ENCODE peak calls at places on chromosomes 11 and 22, in seven cellular contexts. One of them, this sample, is unnamed.

GRCh38 chr22:42752230-42752746 is 31.6 kb upstream of the A4GALT start:
- DNase-seq in HCT116: no peak
- DNase-seq in PC-3: no peak
- DNase-seq in hepatocyte: no peak
- DNase-seq in PC-9: no peak
- DNase-seq in GM23248: no peak
- DNase-seq in GM23338: no peak
- DNase-seq in this sample: no peak

GRCh38 chr11:116605543-116605942 is 167.2 kb downstream of the BUD13 start:
- DNase-seq in PC-9: peak; percentile 49
- DNase-seq in PC-3: peak; percentile 72
- DNase-seq in HCT116: peak; percentile 32
- DNase-seq in hepatocyte: peak; percentile 81
- DNase-seq in GM23248: peak; percentile 33
- DNase-seq in GM23338: peak; percentile 95
- DNase-seq in this sample: peak; percentile 77

GRCh38 chr11:65859812-65860277 is 388 bp upstream of the MUS81 start:
- DNase-seq in PC-9: no peak
- DNase-seq in PC-3: no peak
- DNase-seq in GM23338: no peak
- DNase-seq in GM23248: peak; percentile 57
- DNase-seq in HCT116: no peak
- DNase-seq in hepatocyte: no peak
- DNase-seq in this sample: no peak

GRCh38 chr11:72676874-72677341 is 2.7 kb upstream of the PDE2A start:
- DNase-seq in PC-3: peak; percentile 46
- DNase-seq in GM23248: peak; percentile 73
- DNase-seq in HCT116: no peak
- DNase-seq in hepatocyte: peak; percentile 86
- DNase-seq in GM23338: peak; percentile 94
- DNase-seq in PC-9: no peak
- DNase-seq in this sample: peak; percentile 76

GRCh38 chr22:46749682-46750529 is 11.9 kb upstream of the CERK start:
- DNase-seq in GM23248: peak; percentile 58
- DNase-seq in hepatocyte: no peak
- DNase-seq in HCT116: no peak
- DNase-seq in PC-9: no peak
- DNase-seq in PC-3: no peak
- DNase-seq in GM23338: no peak
- DNase-seq in this sample: no peak

GRCh38 chr11:120031156-120031555 is 106.8 kb downstream of the TRIM29 start:
- DNase-seq in GM23248: no peak
- DNase-seq in hepatocyte: no peak
- DNase-seq in PC-9: no peak
- DNase-seq in PC-3: no peak
- DNase-seq in GM23338: no peak
- DNase-seq in HCT116: no peak
- DNase-seq in this sample: no peak

GRCh38 chr22:37077802-37078448 is 26.4 kb downstream of the KCTD17 start:
- DNase-seq in PC-9: no peak
- DNase-seq in GM23248: peak; percentile 54
- DNase-seq in HCT116: peak; percentile 26
- DNase-seq in PC-3: peak; percentile 58
- DNase-seq in GM23338: peak; percentile 79
- DNase-seq in hepatocyte: peak; percentile 78
- DNase-seq in this sample: peak; percentile 82

GRCh38 chr11:122598971-122599370 is 56.6 kb upstream of the UBASH3B start:
- DNase-seq in PC-3: no peak
- DNase-seq in PC-9: no peak
- DNase-seq in hepatocyte: no peak
- DNase-seq in GM23248: peak; percentile 56
- DNase-seq in GM23338: no peak
- DNase-seq in HCT116: no peak
- DNase-seq in this sample: no peak

GRCh38 chr11:84316866-84317560 is 1030.8 kb upstream of the CCDC90B start:
- DNase-seq in HCT116: no peak
- DNase-seq in GM23338: peak; percentile 15
- DNase-seq in PC-9: no peak
- DNase-seq in GM23248: peak; percentile 60
- DNase-seq in PC-3: peak; percentile 15
- DNase-seq in hepatocyte: peak; percentile 44
- DNase-seq in this sample: no peak

GRCh38 chr11:93929407-93929806 is 79.0 kb upstream of the VSTM5 start:
- DNase-seq in HCT116: no peak
- DNase-seq in GM23338: no peak
- DNase-seq in GM23248: no peak
- DNase-seq in PC-3: peak; percentile 90
- DNase-seq in hepatocyte: no peak
- DNase-seq in PC-9: no peak
- DNase-seq in this sample: no peak

GRCh38 chr22:29790061-29790460 is 22.9 kb downstream of the UQCR10 start:
- DNase-seq in GM23338: no peak
- DNase-seq in HCT116: no peak
- DNase-seq in PC-9: no peak
- DNase-seq in hepatocyte: no peak
- DNase-seq in PC-3: no peak
- DNase-seq in GM23248: no peak
- DNase-seq in this sample: no peak

GRCh38 chr11:62612366-62613274 is at the start of the genes EML3 and ROM1:
- DNase-seq in GM23248: peak; percentile 87
- DNase-seq in PC-3: peak; percentile 79
- DNase-seq in HCT116: no peak
- DNase-seq in GM23338: peak; percentile 97
- DNase-seq in PC-9: peak; percentile 79
- DNase-seq in hepatocyte: peak; percentile 88
- DNase-seq in this sample: peak; percentile 97

GRCh38 chr11:15412054-15412453 is 297.3 kb downstream of the INSC start:
- DNase-seq in PC-9: no peak
- DNase-seq in GM23338: no peak
- DNase-seq in PC-3: no peak
- DNase-seq in GM23248: no peak
- DNase-seq in HCT116: no peak
- DNase-seq in hepatocyte: no peak
- DNase-seq in this sample: no peak

GRCh38 chr11:128552783-128553661 is 34.3 kb downstream of the ETS1 start:
- DNase-seq in GM23248: peak; percentile 85
- DNase-seq in PC-3: no peak
- DNase-seq in hepatocyte: peak; percentile 35
- DNase-seq in GM23338: no peak
- DNase-seq in PC-9: no peak
- DNase-seq in HCT116: no peak
- DNase-seq in this sample: peak; percentile 93

GRCh38 chr11:72001834-72002591 is 3.3 kb downstream of the IL18BP start:
- DNase-seq in HCT116: no peak
- DNase-seq in PC-3: no peak
- DNase-seq in hepatocyte: no peak
- DNase-seq in PC-9: no peak
- DNase-seq in GM23338: no peak
- DNase-seq in GM23248: no peak
- DNase-seq in this sample: no peak

GRCh38 chr11:124582565-124582964 is 12.8 kb downstream of the OR8A1 start:
- DNase-seq in hepatocyte: no peak
- DNase-seq in PC-9: no peak
- DNase-seq in GM23338: no peak
- DNase-seq in HCT116: no peak
- DNase-seq in PC-3: no peak
- DNase-seq in GM23248: no peak
- DNase-seq in this sample: no peak

GRCh38 chr11:120562806-120563425 is 51.4 kb downstream of the GRIK4 start:
- DNase-seq in hepatocyte: no peak
- DNase-seq in PC-3: no peak
- DNase-seq in HCT116: no peak
- DNase-seq in GM23338: no peak
- DNase-seq in PC-9: no peak
- DNase-seq in GM23248: peak; percentile 42
- DNase-seq in this sample: no peak

GRCh38 chr11:44940424-44940823 is 10.3 kb downstream of the TP53I11 start:
- DNase-seq in hepatocyte: no peak
- DNase-seq in GM23338: no peak
- DNase-seq in GM23248: no peak
- DNase-seq in HCT116: no peak
- DNase-seq in PC-9: no peak
- DNase-seq in PC-3: no peak
- DNase-seq in this sample: no peak

GRCh38 chr11:69439127-69439526 is 42.3 kb upstream of the LINC01488 start:
- DNase-seq in HCT116: no peak
- DNase-seq in GM23248: no peak
- DNase-seq in hepatocyte: no peak
- DNase-seq in PC-9: no peak
- DNase-seq in GM23338: peak; percentile 66
- DNase-seq in PC-3: no peak
- DNase-seq in this sample: no peak

GRCh38 chr11:125777309-125777708 is 1.3 kb downstream of the PATE2 start:
- DNase-seq in GM23248: peak; percentile 68
- DNase-seq in GM23338: no peak
- DNase-seq in PC-9: no peak
- DNase-seq in hepatocyte: no peak
- DNase-seq in PC-3: peak; percentile 11
- DNase-seq in HCT116: no peak
- DNase-seq in this sample: no peak

GRCh38 chr22:23313791-23314567 is 133.7 kb downstream of the BCR start:
- DNase-seq in GM23248: no peak
- DNase-seq in hepatocyte: no peak
- DNase-seq in HCT116: no peak
- DNase-seq in PC-9: no peak
- DNase-seq in GM23338: no peak
- DNase-seq in PC-3: no peak
- DNase-seq in this sample: no peak

GRCh38 chr11:105466582-105467228 is 143.2 kb upstream of the GRIA4 start:
- DNase-seq in HCT116: peak; percentile 16
- DNase-seq in PC-9: peak; percentile 44
- DNase-seq in GM23248: peak; percentile 3
- DNase-seq in PC-3: peak; percentile 84
- DNase-seq in hepatocyte: peak; percentile 9
- DNase-seq in GM23338: no peak
- DNase-seq in this sample: no peak

DNA sequence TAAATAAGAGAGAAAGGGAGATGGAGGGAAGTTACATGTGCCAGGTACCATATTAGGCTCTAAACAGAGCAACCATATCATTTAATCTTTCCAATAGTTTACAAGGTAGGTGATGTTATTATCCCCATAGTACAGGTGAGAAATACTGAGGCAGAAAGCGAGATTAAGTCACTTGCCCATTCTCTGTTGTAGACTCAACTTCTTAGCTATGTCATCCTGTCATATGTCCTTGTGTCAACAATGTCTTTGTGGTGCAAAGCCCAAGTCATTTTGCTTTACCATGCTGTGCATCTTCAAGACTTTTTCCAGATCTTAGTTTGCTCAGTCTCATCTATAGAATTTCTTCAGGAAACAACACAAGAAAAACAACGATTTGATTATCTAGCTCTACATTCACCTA is 205.0 kb upstream of the E2F8 start:
- DNase-seq in hepatocyte: no peak
- DNase-seq in PC-3: no peak
- DNase-seq in GM23338: no peak
- DNase-seq in PC-9: no peak
- DNase-seq in HCT116: no peak
- DNase-seq in GM23248: no peak
- DNase-seq in this sample: no peak
- H3K9me2 ChIP-seq in hepatocyte: no peaks in the 10 kb centered on the region
- H3K9me2 ChIP-seq in PC-3: no peaks in the 10 kb centered on the region
- H3K9me2 ChIP-seq in GM23338: no peaks in the 10 kb centered on the region
- H3K9me2 ChIP-seq in PC-9: no peaks in the 10 kb centered on the region
- H3K9me2 ChIP-seq in HCT116: no peaks in the 10 kb centered on the region
- H3K9me2 ChIP-seq in GM23248: no peaks in the 10 kb centered on the region
- H3K9me2 ChIP-seq in this sample: no peaks in the 10 kb centered on the region

GRCh38 chr11:103904324-103904667 is 132.1 kb upstream of the DDI1 start:
- DNase-seq in hepatocyte: no peak
- DNase-seq in GM23248: no peak
- DNase-seq in PC-3: no peak
- DNase-seq in PC-9: no peak
- DNase-seq in HCT116: no peak
- DNase-seq in GM23338: no peak
- DNase-seq in this sample: peak; percentile 95
- H3K9me2 ChIP-seq in hepatocyte: no peaks in the 10 kb centered on the region
- H3K9me2 ChIP-seq in GM23248: no peaks in the 10 kb centered on the region
- H3K9me2 ChIP-seq in PC-3: no peaks in the 10 kb centered on the region
- H3K9me2 ChIP-seq in PC-9: no peaks in the 10 kb centered on the region
- H3K9me2 ChIP-seq in HCT116: no peaks in the 10 kb centered on the region
- H3K9me2 ChIP-seq in GM23338: peaks cover 9% of the 10 kb centered on the region
- H3K9me2 ChIP-seq in this sample: no peaks in the 10 kb centered on the region

DNA sequence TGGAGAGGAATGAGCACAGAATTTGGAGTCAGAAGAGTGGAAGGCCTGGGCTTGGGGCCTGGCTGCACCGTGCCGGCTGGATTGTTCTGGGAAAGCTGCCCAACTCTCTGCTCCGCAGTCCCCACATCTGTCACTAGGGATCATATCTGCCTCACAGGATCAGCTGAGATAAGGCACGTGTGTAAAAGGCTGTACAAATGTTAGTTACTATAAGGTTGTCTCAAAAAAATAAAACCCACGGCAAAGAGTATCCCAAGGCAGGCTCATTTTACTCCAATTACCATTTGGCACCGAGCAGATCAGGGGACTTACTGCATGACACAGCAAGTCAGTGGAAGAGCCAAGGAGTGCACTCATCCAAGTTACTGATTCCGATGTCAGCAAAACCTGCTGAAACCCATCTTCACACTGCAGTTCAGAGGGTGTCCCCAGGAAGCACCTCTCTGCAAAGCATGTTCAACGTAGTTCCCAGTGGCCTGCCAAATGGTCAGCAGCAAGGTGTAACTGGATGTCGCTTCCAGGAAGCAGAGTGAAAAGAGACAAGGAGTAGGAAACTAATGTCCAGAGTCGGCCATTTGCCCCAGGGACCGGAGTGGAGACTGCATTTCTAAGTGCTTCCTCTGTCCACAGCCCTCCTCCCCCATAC is 18.1 kb upstream of the MRTFA start:
- DNase-seq in PC-3: peak; percentile 27
- DNase-seq in hepatocyte: peak; percentile 70
- DNase-seq in GM23338: peak; percentile 39
- DNase-seq in PC-9: peak; percentile 33
- DNase-seq in HCT116: no peak
- DNase-seq in GM23248: peak; percentile 87
- DNase-seq in this sample: no peak
- H3K9me2 ChIP-seq in PC-3: no peaks in the 10 kb centered on the region
- H3K9me2 ChIP-seq in hepatocyte: no peaks in the 10 kb centered on the region
- H3K9me2 ChIP-seq in GM23338: no peaks in the 10 kb centered on the region
- H3K9me2 ChIP-seq in PC-9: no peaks in the 10 kb centered on the region
- H3K9me2 ChIP-seq in HCT116: no peaks in the 10 kb centered on the region
- H3K9me2 ChIP-seq in GM23248: no peaks in the 10 kb centered on the region
- H3K9me2 ChIP-seq in this sample: no peaks in the 10 kb centered on the region

GRCh38 chr22:41555325-41555724 is 5.5 kb upstream of the CSDC2 start:
- DNase-seq in PC-9: no peak
- DNase-seq in PC-3: no peak
- DNase-seq in GM23338: no peak
- DNase-seq in HCT116: no peak
- DNase-seq in hepatocyte: no peak
- DNase-seq in GM23248: no peak
- DNase-seq in this sample: no peak

GRCh38 chr22:41551882-41552582 is 7.8 kb upstream of the POLR3H start:
- DNase-seq in hepatocyte: no peak
- DNase-seq in GM23248: no peak
- DNase-seq in GM23338: no peak
- DNase-seq in PC-3: no peak
- DNase-seq in HCT116: no peak
- DNase-seq in PC-9: no peak
- DNase-seq in this sample: no peak

GRCh38 chr22:41548830-41549211 is 4.6 kb upstream of the POLR3H start:
- DNase-seq in hepatocyte: no peak
- DNase-seq in GM23248: no peak
- DNase-seq in PC-3: no peak
- DNase-seq in HCT116: no peak
- DNase-seq in PC-9: no peak
- DNase-seq in GM23338: no peak
- DNase-seq in this sample: no peak

GRCh38 chr22:41550952-41551491 is 6.8 kb upstream of the POLR3H start:
- DNase-seq in PC-3: no peak
- DNase-seq in HCT116: no peak
- DNase-seq in GM23248: no peak
- DNase-seq in hepatocyte: no peak
- DNase-seq in PC-9: no peak
- DNase-seq in GM23338: no peak
- DNase-seq in this sample: no peak
- H3K9me2 ChIP-seq in PC-3: no peaks in the 10 kb centered on the region
- H3K9me2 ChIP-seq in HCT116: no peaks in the 10 kb centered on the region
- H3K9me2 ChIP-seq in GM23248: no peaks in the 10 kb centered on the region
- H3K9me2 ChIP-seq in hepatocyte: no peaks in the 10 kb centered on the region
- H3K9me2 ChIP-seq in PC-9: no peaks in the 10 kb centered on the region
- H3K9me2 ChIP-seq in GM23338: no peaks in the 10 kb centered on the region
- H3K9me2 ChIP-seq in this sample: no peaks in the 10 kb centered on the region